ENCODE peak calls at places on chromosomes 16 and 17, in nine cellular contexts. One of them, this sample, is unnamed.

GRCh38 chr17:47889734-47890529 is 6.1 kb upstream of the SP2 start:
- DNase-seq in A549: peak
- DNase-seq in lower leg skin: peak
- DNase-seq in HCT116: peak
- DNase-seq in body of pancreas: peak
- DNase-seq in uterus: peak
- DNase-seq in breast epithelium: peak
- DNase-seq in IMR-90: peak
- DNase-seq in stomach: peak
- DNase-seq in this sample: peak

GRCh38 chr17:6654816-6655731 is 3.5 kb downstream of the C17orf100 start:
- DNase-seq in HCT116: no peak
- DNase-seq in IMR-90: no peak
- DNase-seq in A549: no peak
- DNase-seq in breast epithelium: no peak
- DNase-seq in stomach: peak
- DNase-seq in lower leg skin: no peak
- DNase-seq in body of pancreas: peak
- DNase-seq in uterus: no peak
- DNase-seq in this sample: peak

GRCh38 chr16:89697161-89697615 is 4.3 kb downstream of the SPATA2L start:
- DNase-seq in body of pancreas: peak
- DNase-seq in uterus: no peak
- DNase-seq in A549: no peak
- DNase-seq in IMR-90: no peak
- DNase-seq in lower leg skin: no peak
- DNase-seq in breast epithelium: no peak
- DNase-seq in stomach: no peak
- DNase-seq in HCT116: no peak
- DNase-seq in this sample: no peak

GRCh38 chr16:30778549-30779244 is 8.3 kb downstream of the ZNF629 start:
- DNase-seq in stomach: no peak
- DNase-seq in HCT116: no peak
- DNase-seq in lower leg skin: no peak
- DNase-seq in body of pancreas: no peak
- DNase-seq in breast epithelium: no peak
- DNase-seq in A549: no peak
- DNase-seq in IMR-90: peak
- DNase-seq in uterus: no peak
- DNase-seq in this sample: no peak

GRCh38 chr16:19555938-19556778 is 655 bp downstream of the VPS35L start:
- DNase-seq in breast epithelium: no peak
- DNase-seq in HCT116: peak
- DNase-seq in IMR-90: peak
- DNase-seq in body of pancreas: no peak
- DNase-seq in stomach: no peak
- DNase-seq in uterus: peak
- DNase-seq in lower leg skin: no peak
- DNase-seq in A549: peak
- DNase-seq in this sample: no peak

GRCh38 chr16:14244344-14245010 is 173.4 kb downstream of the MRTFB start:
- DNase-seq in A549: no peak
- DNase-seq in breast epithelium: no peak
- DNase-seq in stomach: no peak
- DNase-seq in HCT116: no peak
- DNase-seq in uterus: no peak
- DNase-seq in lower leg skin: no peak
- DNase-seq in body of pancreas: no peak
- DNase-seq in IMR-90: peak
- DNase-seq in this sample: no peak

GRCh38 chr17:50653738-50654137 is 19.1 kb downstream of the ABCC3 start:
- DNase-seq in IMR-90: no peak
- DNase-seq in breast epithelium: no peak
- DNase-seq in A549: peak
- DNase-seq in HCT116: no peak
- DNase-seq in body of pancreas: no peak
- DNase-seq in stomach: no peak
- DNase-seq in lower leg skin: no peak
- DNase-seq in uterus: no peak
- DNase-seq in this sample: no peak

GRCh38 chr16:84260766-84261165 is 21.0 kb upstream of the KCNG4 start:
- DNase-seq in breast epithelium: no peak
- DNase-seq in body of pancreas: no peak
- DNase-seq in A549: no peak
- DNase-seq in uterus: no peak
- DNase-seq in HCT116: no peak
- DNase-seq in stomach: no peak
- DNase-seq in IMR-90: no peak
- DNase-seq in lower leg skin: no peak
- DNase-seq in this sample: no peak

GRCh38 chr17:40443196-40443987 is at the start of gene IGFBP4:
- DNase-seq in breast epithelium: peak
- DNase-seq in IMR-90: peak
- DNase-seq in body of pancreas: peak
- DNase-seq in A549: peak
- DNase-seq in uterus: peak
- DNase-seq in stomach: peak
- DNase-seq in lower leg skin: peak
- DNase-seq in HCT116: no peak
- DNase-seq in this sample: peak
- TF ChIP-seq POLR2A in breast epithelium: peak
- TF ChIP-seq POLR2A in IMR-90: peak
- TF ChIP-seq POLR2A in body of pancreas: no peak
- TF ChIP-seq POLR2A in A549: peak
- TF ChIP-seq POLR2A in uterus: peak
- TF ChIP-seq POLR2A in stomach: no peak
- TF ChIP-seq POLR2A in lower leg skin: no peak
- TF ChIP-seq POLR2A in HCT116: no peak
- TF ChIP-seq POLR2A in this sample: peak

DNA sequence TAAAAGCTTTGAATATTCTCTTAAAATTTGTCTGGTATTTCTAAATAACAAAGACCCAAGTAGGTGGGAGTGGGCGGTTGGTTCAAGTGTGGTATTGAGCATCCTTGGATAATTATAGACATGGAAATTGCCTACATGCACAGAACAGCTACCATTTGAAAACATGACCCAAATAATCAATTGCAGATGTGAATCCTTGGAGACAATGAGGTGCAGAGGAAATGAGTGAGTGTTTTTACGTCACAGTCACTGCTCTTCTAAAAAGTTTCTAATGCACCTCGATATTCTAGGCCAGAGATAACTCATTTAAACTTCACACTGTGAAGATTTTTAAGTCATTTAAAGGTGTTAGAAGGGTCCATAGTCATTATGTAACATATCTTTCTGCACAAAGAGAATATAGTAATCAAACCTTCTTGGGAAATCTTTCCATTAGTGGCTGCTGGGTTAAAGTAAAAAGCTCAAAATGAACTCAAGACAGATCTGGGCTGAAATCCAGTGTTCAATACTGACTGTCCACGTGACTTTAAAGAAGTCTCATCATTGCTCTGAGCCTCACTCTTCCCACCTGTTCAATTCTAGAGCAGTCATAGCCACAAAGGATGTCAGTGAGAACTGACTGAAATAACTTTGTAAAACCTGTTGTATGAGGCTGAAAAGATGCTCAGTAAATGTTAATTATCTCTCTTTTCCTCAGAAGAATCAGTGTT is 144.5 kb downstream of the CDH11 start:
- DNase-seq in body of pancreas: no peak
- DNase-seq in HCT116: no peak
- DNase-seq in stomach: no peak
- DNase-seq in uterus: no peak
- DNase-seq in A549: no peak
- DNase-seq in breast epithelium: no peak
- DNase-seq in lower leg skin: no peak
- DNase-seq in IMR-90: no peak
- DNase-seq in this sample: no peak
- TF ChIP-seq POLR2A in body of pancreas: no peak
- TF ChIP-seq POLR2A in HCT116: no peak
- TF ChIP-seq POLR2A in stomach: no peak
- TF ChIP-seq POLR2A in uterus: no peak
- TF ChIP-seq POLR2A in A549: no peak
- TF ChIP-seq POLR2A in breast epithelium: no peak
- TF ChIP-seq POLR2A in lower leg skin: no peak
- TF ChIP-seq POLR2A in IMR-90: no peak
- TF ChIP-seq POLR2A in this sample: no peak

GRCh38 chr17:82252511-82253178 is 20.9 kb downstream of the CSNK1D start:
- DNase-seq in uterus: no peak
- DNase-seq in breast epithelium: no peak
- DNase-seq in lower leg skin: no peak
- DNase-seq in stomach: no peak
- DNase-seq in HCT116: no peak
- DNase-seq in A549: no peak
- DNase-seq in body of pancreas: no peak
- DNase-seq in IMR-90: no peak
- DNase-seq in this sample: no peak

GRCh38 chr17:82247856-82248671 is 19.2 kb downstream of the SLC16A3 start:
- DNase-seq in body of pancreas: no peak
- DNase-seq in HCT116: no peak
- DNase-seq in stomach: no peak
- DNase-seq in breast epithelium: no peak
- DNase-seq in A549: no peak
- DNase-seq in uterus: no peak
- DNase-seq in IMR-90: no peak
- DNase-seq in lower leg skin: peak
- DNase-seq in this sample: no peak

GRCh38 chr17:82250868-82251500 is 22.1 kb downstream of the SLC16A3 start:
- DNase-seq in body of pancreas: no peak
- DNase-seq in IMR-90: no peak
- DNase-seq in breast epithelium: no peak
- DNase-seq in lower leg skin: no peak
- DNase-seq in uterus: no peak
- DNase-seq in A549: no peak
- DNase-seq in stomach: no peak
- DNase-seq in HCT116: no peak
- DNase-seq in this sample: no peak

GRCh38 chr17:82248815-82249638 is 20.2 kb downstream of the SLC16A3 start:
- DNase-seq in IMR-90: no peak
- DNase-seq in body of pancreas: no peak
- DNase-seq in breast epithelium: no peak
- DNase-seq in uterus: no peak
- DNase-seq in A549: no peak
- DNase-seq in HCT116: no peak
- DNase-seq in lower leg skin: peak
- DNase-seq in stomach: no peak
- DNase-seq in this sample: no peak

GRCh38 chr17:82249896-82250581 is 21.2 kb downstream of the SLC16A3 start:
- DNase-seq in body of pancreas: no peak
- DNase-seq in lower leg skin: no peak
- DNase-seq in breast epithelium: no peak
- DNase-seq in stomach: no peak
- DNase-seq in HCT116: no peak
- DNase-seq in uterus: no peak
- DNase-seq in IMR-90: no peak
- DNase-seq in A549: no peak
- DNase-seq in this sample: no peak
- TF ChIP-seq POLR2A in body of pancreas: no peak
- TF ChIP-seq POLR2A in lower leg skin: no peak
- TF ChIP-seq POLR2A in breast epithelium: no peak
- TF ChIP-seq POLR2A in stomach: no peak
- TF ChIP-seq POLR2A in HCT116: no peak
- TF ChIP-seq POLR2A in uterus: no peak
- TF ChIP-seq POLR2A in IMR-90: no peak
- TF ChIP-seq POLR2A in A549: no peak
- TF ChIP-seq POLR2A in this sample: no peak

DNA sequence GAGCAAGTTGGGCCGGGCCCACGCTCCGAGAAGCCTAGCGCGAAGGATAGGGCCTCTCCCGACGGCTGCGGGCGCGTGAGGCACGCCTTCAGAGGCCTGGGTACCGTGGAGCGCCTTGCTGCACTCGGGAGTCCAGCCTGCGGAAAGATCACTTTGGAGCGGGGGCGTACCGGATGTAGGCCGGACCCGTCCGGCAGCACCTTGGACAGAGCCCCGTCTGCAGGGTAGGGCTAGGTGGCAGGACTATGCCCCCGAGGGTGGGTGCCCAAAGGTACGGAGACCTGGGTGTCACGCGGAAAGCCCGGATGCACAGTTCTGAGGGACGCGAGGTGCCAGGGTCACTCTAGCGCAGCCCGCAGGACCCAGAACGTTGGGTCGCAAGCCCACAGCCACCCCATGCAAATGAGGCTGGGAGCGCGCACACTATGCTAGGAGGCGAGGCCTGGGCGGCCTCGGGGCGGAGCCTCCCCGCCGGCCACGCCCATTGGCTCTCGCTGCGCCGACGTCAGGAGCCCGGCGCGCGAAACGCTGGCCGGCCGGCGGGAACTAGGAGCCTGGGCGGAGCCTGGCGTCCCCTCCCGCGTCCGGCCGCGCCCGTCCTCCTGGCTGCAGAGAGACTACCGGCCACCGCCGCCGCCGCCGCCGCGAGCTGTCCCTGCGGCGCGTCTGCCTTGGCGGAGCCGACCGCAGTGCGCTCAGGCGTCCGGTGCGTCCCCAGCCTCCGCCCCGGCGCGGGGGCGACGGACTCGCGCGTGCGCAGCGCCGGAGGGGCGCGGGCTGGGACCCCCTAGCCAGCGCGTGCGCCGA is at the start of gene PAQR4:
- DNase-seq in HCT116: peak
- DNase-seq in lower leg skin: peak
- DNase-seq in A549: peak
- DNase-seq in uterus: peak
- DNase-seq in IMR-90: peak
- DNase-seq in body of pancreas: peak
- DNase-seq in breast epithelium: peak
- DNase-seq in stomach: peak
- DNase-seq in this sample: peak
- TF ChIP-seq POLR2A in HCT116: peak
- TF ChIP-seq POLR2A in lower leg skin: no peak
- TF ChIP-seq POLR2A in A549: no peak
- TF ChIP-seq POLR2A in uterus: no peak
- TF ChIP-seq POLR2A in IMR-90: no peak
- TF ChIP-seq POLR2A in body of pancreas: no peak
- TF ChIP-seq POLR2A in breast epithelium: no peak
- TF ChIP-seq POLR2A in stomach: no peak
- TF ChIP-seq POLR2A in this sample: peak

GRCh38 chr16:918068-918467 is 52.7 kb downstream of the LMF1 start:
- DNase-seq in stomach: no peak
- DNase-seq in IMR-90: peak
- DNase-seq in breast epithelium: no peak
- DNase-seq in lower leg skin: no peak
- DNase-seq in HCT116: no peak
- DNase-seq in uterus: no peak
- DNase-seq in body of pancreas: no peak
- DNase-seq in A549: no peak
- DNase-seq in this sample: no peak
- TF ChIP-seq POLR2A in stomach: no peak
- TF ChIP-seq POLR2A in IMR-90: no peak
- TF ChIP-seq POLR2A in breast epithelium: no peak
- TF ChIP-seq POLR2A in lower leg skin: no peak
- TF ChIP-seq POLR2A in HCT116: no peak
- TF ChIP-seq POLR2A in uterus: no peak
- TF ChIP-seq POLR2A in body of pancreas: no peak
- TF ChIP-seq POLR2A in A549: no peak
- TF ChIP-seq POLR2A in this sample: no peak

GRCh38 chr16:10219742-10220141 is 37.5 kb upstream of the GRIN2A start:
- DNase-seq in lower leg skin: no peak
- DNase-seq in HCT116: no peak
- DNase-seq in stomach: no peak
- DNase-seq in IMR-90: no peak
- DNase-seq in breast epithelium: no peak
- DNase-seq in A549: no peak
- DNase-seq in body of pancreas: no peak
- DNase-seq in uterus: no peak
- DNase-seq in this sample: no peak
- TF ChIP-seq POLR2A in lower leg skin: no peak
- TF ChIP-seq POLR2A in HCT116: no peak
- TF ChIP-seq POLR2A in stomach: no peak
- TF ChIP-seq POLR2A in IMR-90: no peak
- TF ChIP-seq POLR2A in breast epithelium: no peak
- TF ChIP-seq POLR2A in A549: no peak
- TF ChIP-seq POLR2A in body of pancreas: no peak
- TF ChIP-seq POLR2A in uterus: no peak
- TF ChIP-seq POLR2A in this sample: no peak